ENCODE peak calls at places on chromosomes 16 and 17, in seven cellular contexts. One of them, this sample, is unnamed.
A peak's percentile ranks its signal among the peaks of the same experiment; 100 is the strongest.

GRCh38 chr17:76241205-76241539 is 879 bp upstream of the RNF157 start:
- DNase-seq in suprapubic skin: peak; percentile 67
- DNase-seq in prostate gland: no peak
- DNase-seq in tibial nerve: no peak
- DNase-seq in transverse colon: peak; percentile 41
- DNase-seq in heart left ventricle: peak; percentile 48
- DNase-seq in A549: no peak
- DNase-seq in this sample: peak; percentile 55

GRCh38 chr16:75380870-75381269 is 52.4 kb downstream of the CFDP1 start:
- DNase-seq in A549: no peak
- DNase-seq in prostate gland: no peak
- DNase-seq in heart left ventricle: no peak
- DNase-seq in suprapubic skin: no peak
- DNase-seq in transverse colon: no peak
- DNase-seq in tibial nerve: no peak
- DNase-seq in this sample: no peak

GRCh38 chr16:25109643-25110042 is 1.9 kb upstream of the LCMT1 start:
- DNase-seq in prostate gland: no peak
- DNase-seq in transverse colon: peak; percentile 81
- DNase-seq in tibial nerve: no peak
- DNase-seq in heart left ventricle: peak; percentile 74
- DNase-seq in A549: peak; percentile 91
- DNase-seq in suprapubic skin: no peak
- DNase-seq in this sample: no peak

GRCh38 chr16:57807968-57808528 is 5.8 kb upstream of the KIFC3 start:
- DNase-seq in suprapubic skin: peak; percentile 89
- DNase-seq in A549: peak; percentile 98
- DNase-seq in tibial nerve: peak; percentile 64
- DNase-seq in transverse colon: peak; percentile 87
- DNase-seq in heart left ventricle: peak; percentile 78
- DNase-seq in prostate gland: peak; percentile 90
- DNase-seq in this sample: peak; percentile 72

GRCh38 chr16:84513111-84514065 is 8.9 kb upstream of the MEAK7 start:
- DNase-seq in A549: no peak
- DNase-seq in prostate gland: no peak
- DNase-seq in suprapubic skin: no peak
- DNase-seq in tibial nerve: no peak
- DNase-seq in transverse colon: no peak
- DNase-seq in heart left ventricle: no peak
- DNase-seq in this sample: peak; percentile 3

GRCh38 chr17:57545836-57546305 is 199.2 kb downstream of the CCDC182 start:
- DNase-seq in prostate gland: no peak
- DNase-seq in tibial nerve: no peak
- DNase-seq in suprapubic skin: no peak
- DNase-seq in A549: no peak
- DNase-seq in transverse colon: no peak
- DNase-seq in heart left ventricle: no peak
- DNase-seq in this sample: no peak

GRCh38 chr16:19980866-19981265 is 92.8 kb downstream of the GPR139 start:
- DNase-seq in prostate gland: no peak
- DNase-seq in transverse colon: no peak
- DNase-seq in suprapubic skin: no peak
- DNase-seq in A549: peak; percentile 39
- DNase-seq in heart left ventricle: no peak
- DNase-seq in tibial nerve: no peak
- DNase-seq in this sample: no peak

GRCh38 chr16:75514296-75514695 is 19.1 kb upstream of the CHST6 start:
- DNase-seq in suprapubic skin: no peak
- DNase-seq in heart left ventricle: no peak
- DNase-seq in tibial nerve: no peak
- DNase-seq in transverse colon: no peak
- DNase-seq in A549: no peak
- DNase-seq in prostate gland: no peak
- DNase-seq in this sample: no peak

GRCh38 chr17:81403671-81404534 is 8.6 kb downstream of the BAHCC1 start:
- DNase-seq in tibial nerve: no peak
- DNase-seq in A549: no peak
- DNase-seq in heart left ventricle: no peak
- DNase-seq in prostate gland: no peak
- DNase-seq in transverse colon: no peak
- DNase-seq in suprapubic skin: no peak
- DNase-seq in this sample: peak; percentile 62

GRCh38 chr16:2956566-2956956 is 7.5 kb upstream of the KREMEN2 start:
- DNase-seq in tibial nerve: no peak
- DNase-seq in heart left ventricle: no peak
- DNase-seq in prostate gland: no peak
- DNase-seq in suprapubic skin: no peak
- DNase-seq in transverse colon: no peak
- DNase-seq in A549: no peak
- DNase-seq in this sample: no peak

GRCh38 chr17:78573955-78574354 is 3.2 kb downstream of the DNAH17 start:
- DNase-seq in A549: no peak
- DNase-seq in prostate gland: no peak
- DNase-seq in suprapubic skin: no peak
- DNase-seq in transverse colon: no peak
- DNase-seq in tibial nerve: no peak
- DNase-seq in heart left ventricle: peak; percentile 3
- DNase-seq in this sample: no peak

GRCh38 chr17:79020631-79021301 is 3.2 kb upstream of the C1QTNF1 start:
- DNase-seq in transverse colon: no peak
- DNase-seq in prostate gland: no peak
- DNase-seq in tibial nerve: no peak
- DNase-seq in heart left ventricle: no peak
- DNase-seq in suprapubic skin: peak; percentile 51
- DNase-seq in A549: no peak
- DNase-seq in this sample: no peak

GRCh38 chr16:79169239-79169638 is 431.3 kb downstream of the MAF start:
- DNase-seq in suprapubic skin: no peak
- DNase-seq in heart left ventricle: no peak
- DNase-seq in A549: no peak
- DNase-seq in tibial nerve: no peak
- DNase-seq in transverse colon: no peak
- DNase-seq in prostate gland: no peak
- DNase-seq in this sample: no peak

GRCh38 chr16:85072947-85073346 is 39.3 kb downstream of the CIBAR2 start:
- DNase-seq in prostate gland: no peak
- DNase-seq in transverse colon: no peak
- DNase-seq in heart left ventricle: peak; percentile 52
- DNase-seq in A549: no peak
- DNase-seq in tibial nerve: no peak
- DNase-seq in suprapubic skin: no peak
- DNase-seq in this sample: no peak

GRCh38 chr16:75052481-75053211 is 53.8 kb downstream of the ZNRF1 start:
- DNase-seq in prostate gland: no peak
- DNase-seq in suprapubic skin: no peak
- DNase-seq in heart left ventricle: no peak
- DNase-seq in tibial nerve: no peak
- DNase-seq in A549: peak; percentile 16
- DNase-seq in transverse colon: no peak
- DNase-seq in this sample: no peak

GRCh38 chr16:77858060-77858459 is 69.7 kb downstream of the VAT1L start:
- DNase-seq in suprapubic skin: no peak
- DNase-seq in A549: no peak
- DNase-seq in transverse colon: no peak
- DNase-seq in prostate gland: no peak
- DNase-seq in heart left ventricle: no peak
- DNase-seq in tibial nerve: no peak
- DNase-seq in this sample: no peak

GRCh38 chr16:56297684-56298083 is 106.4 kb downstream of the GNAO1 start:
- DNase-seq in prostate gland: no peak
- DNase-seq in suprapubic skin: no peak
- DNase-seq in transverse colon: no peak
- DNase-seq in A549: no peak
- DNase-seq in tibial nerve: no peak
- DNase-seq in heart left ventricle: no peak
- DNase-seq in this sample: no peak

GRCh38 chr16:50498756-50499155 is 49.4 kb upstream of the NKD1 start:
- DNase-seq in A549: no peak
- DNase-seq in transverse colon: no peak
- DNase-seq in prostate gland: no peak
- DNase-seq in tibial nerve: no peak
- DNase-seq in suprapubic skin: no peak
- DNase-seq in heart left ventricle: no peak
- DNase-seq in this sample: no peak

GRCh38 chr17:34840758-34841157 is 120.5 kb downstream of the CCT6B start:
- DNase-seq in prostate gland: no peak
- DNase-seq in suprapubic skin: no peak
- DNase-seq in transverse colon: no peak
- DNase-seq in heart left ventricle: no peak
- DNase-seq in tibial nerve: no peak
- DNase-seq in A549: no peak
- DNase-seq in this sample: no peak

GRCh38 chr16:87318158-87318644 is 1.0 kb upstream of the C16orf95 start:
- DNase-seq in transverse colon: no peak
- DNase-seq in heart left ventricle: no peak
- DNase-seq in tibial nerve: no peak
- DNase-seq in suprapubic skin: peak; percentile 56
- DNase-seq in prostate gland: no peak
- DNase-seq in A549: no peak
- DNase-seq in this sample: no peak

GRCh38 chr16:18805257-18805773 is 4.0 kb upstream of the ARL6IP1 start:
- DNase-seq in tibial nerve: no peak
- DNase-seq in suprapubic skin: no peak
- DNase-seq in A549: no peak
- DNase-seq in transverse colon: no peak
- DNase-seq in heart left ventricle: no peak
- DNase-seq in prostate gland: no peak
- DNase-seq in this sample: no peak

GRCh38 chr16:426115-426905 is 861 bp downstream of the RAB11FIP3 start:
- DNase-seq in suprapubic skin: no peak
- DNase-seq in tibial nerve: no peak
- DNase-seq in transverse colon: peak; percentile 25
- DNase-seq in heart left ventricle: no peak
- DNase-seq in A549: no peak
- DNase-seq in prostate gland: no peak
- DNase-seq in this sample: no peak

GRCh38 chr16:22031483-22032083 is 23.7 kb downstream of the MOSMO start:
- DNase-seq in prostate gland: no peak
- DNase-seq in A549: no peak
- DNase-seq in heart left ventricle: no peak
- DNase-seq in suprapubic skin: no peak
- DNase-seq in transverse colon: no peak
- DNase-seq in tibial nerve: no peak
- DNase-seq in this sample: no peak

DNA sequence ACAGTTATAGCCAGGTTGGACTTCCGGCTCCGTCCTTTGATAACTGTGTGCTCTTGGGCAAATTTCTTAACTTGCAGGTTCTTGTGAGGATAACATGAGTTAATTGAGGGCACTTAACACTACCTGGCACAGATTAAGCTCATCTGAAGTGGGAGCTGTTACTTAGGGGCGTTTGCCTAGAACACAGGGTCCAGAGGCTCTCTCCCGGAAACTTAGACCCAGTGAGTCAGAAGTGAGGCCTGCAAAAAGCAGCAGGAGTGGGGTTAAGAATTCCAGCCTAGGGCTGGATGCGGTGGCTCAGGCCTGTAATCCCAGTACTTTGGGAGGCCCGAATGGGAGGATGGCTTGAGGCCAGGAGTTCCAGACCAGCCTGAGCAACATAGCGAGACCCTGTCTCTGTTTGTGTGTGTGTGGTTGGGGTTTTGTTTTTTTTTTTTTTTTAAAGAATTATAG is 1.4 kb downstream of the MVP start:
- DNase-seq in transverse colon: peak; percentile 73
- DNase-seq in suprapubic skin: no peak
- DNase-seq in heart left ventricle: peak; percentile 54
- DNase-seq in tibial nerve: no peak
- DNase-seq in prostate gland: no peak
- DNase-seq in A549: peak; percentile 64
- DNase-seq in this sample: peak; percentile 69
- H3K4me1 ChIP-seq in transverse colon: peaks cover 89% of the 10 kb centered on the region
- H3K4me1 ChIP-seq in suprapubic skin: peaks cover 86% of the 10 kb centered on the region
- H3K4me1 ChIP-seq in heart left ventricle: peaks cover 83% of the 10 kb centered on the region
- H3K4me1 ChIP-seq in tibial nerve: peaks cover 68% of the 10 kb centered on the region
- H3K4me1 ChIP-seq in prostate gland: peaks cover 12% of the 10 kb centered on the region
- H3K4me1 ChIP-seq in A549: peaks cover 76% of the 10 kb centered on the region
- H3K4me1 ChIP-seq in this sample: peaks cover 30% of the 10 kb centered on the region

GRCh38 chr16:10552998-10553491 is 27.4 kb downstream of the EMP2 start:
- DNase-seq in prostate gland: no peak
- DNase-seq in A549: peak; percentile 72
- DNase-seq in tibial nerve: no peak
- DNase-seq in transverse colon: peak; percentile 41
- DNase-seq in heart left ventricle: peak; percentile 72
- DNase-seq in suprapubic skin: no peak
- DNase-seq in this sample: no peak
- H3K4me3 ChIP-seq in prostate gland: no peak overlapping the region
- H3K4me3 ChIP-seq in A549: peak overlapping the region; percentile 38
- H3K4me3 ChIP-seq in tibial nerve: peak overlapping the region; percentile 35
- H3K4me3 ChIP-seq in transverse colon: no peak overlapping the region
- H3K4me3 ChIP-seq in heart left ventricle: peak overlapping the region; percentile 35
- H3K4me3 ChIP-seq in suprapubic skin: no peak overlapping the region
- H3K4me3 ChIP-seq in this sample: no peak overlapping the region

DNA sequence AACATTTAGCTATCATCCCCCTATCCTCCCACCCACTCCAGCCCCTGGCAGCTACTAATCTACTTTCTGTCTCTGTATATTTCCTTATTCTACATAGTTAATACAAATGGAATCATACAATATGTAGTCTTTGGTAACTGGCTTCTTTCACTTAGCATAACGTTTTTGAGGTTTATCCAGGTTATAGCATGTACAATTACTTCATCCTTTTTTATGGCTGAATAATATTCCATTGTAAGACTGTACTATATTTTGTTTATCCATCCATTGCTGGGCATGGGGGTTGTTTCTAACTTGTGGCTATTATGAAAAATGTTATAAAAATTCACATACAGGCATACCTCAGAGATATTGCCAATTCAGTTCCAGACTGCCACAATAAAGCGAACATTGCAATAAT is 24.4 kb upstream of the TMEM92 start:
- DNase-seq in A549: no peak
- DNase-seq in prostate gland: no peak
- DNase-seq in suprapubic skin: no peak
- DNase-seq in heart left ventricle: no peak
- DNase-seq in tibial nerve: no peak
- DNase-seq in transverse colon: no peak
- DNase-seq in this sample: no peak
- TF ChIP-seq POLR2A in A549: no peak
- TF ChIP-seq POLR2A in prostate gland: no peak
- TF ChIP-seq POLR2A in suprapubic skin: no peak
- TF ChIP-seq POLR2A in heart left ventricle: no peak
- TF ChIP-seq POLR2A in tibial nerve: no peak
- TF ChIP-seq POLR2A in transverse colon: no peak
- TF ChIP-seq POLR2A in this sample: no peak

GRCh38 chr17:17537311-17538099 is 41.3 kb upstream of the RASD1 start:
- DNase-seq in transverse colon: peak; percentile 22
- DNase-seq in tibial nerve: no peak
- DNase-seq in prostate gland: no peak
- DNase-seq in suprapubic skin: no peak
- DNase-seq in heart left ventricle: no peak
- DNase-seq in A549: peak; percentile 26
- DNase-seq in this sample: no peak
- H3K4me1 ChIP-seq in transverse colon: peaks cover 20% of the 10 kb centered on the region
- H3K4me1 ChIP-seq in tibial nerve: no peaks in the 10 kb centered on the region
- H3K4me1 ChIP-seq in prostate gland: peaks cover 29% of the 10 kb centered on the region
- H3K4me1 ChIP-seq in suprapubic skin: no peaks in the 10 kb centered on the region
- H3K4me1 ChIP-seq in heart left ventricle: peaks cover 49% of the 10 kb centered on the region
- H3K4me1 ChIP-seq in A549: peaks cover 56% of the 10 kb centered on the region
- H3K4me1 ChIP-seq in this sample: peaks cover 3% of the 10 kb centered on the region